ENCODE peak calls at places on chromosomes 5 and 9, in seven cellular contexts. S is non-pigmented ciliary epithelial cell, I is GM03348, B is Calu3, R is GM13976, Z is kidney, O is Caki2. J is an unnamed sample.

GRCh38 chr5:82834151-82834550 is 243.0 kb downstream of the TMEM167A start:
- DNase-seq in S (no peak), O (no peak), Z (no peak), B (no peak), I (no peak), R (no peak), J (no peak)

GRCh38 chr5:139183502-139183901 is 14.7 kb downstream of the SIL1 start:
- DNase-seq in R (no peak), Z (no peak), S (no peak), B (no peak), O (no peak), I (no peak), J (no peak)

GRCh38 chr5:80346055-80346454 is 26.3 kb downstream of the SPZ1 start:
- DNase-seq in Z (no peak), O (peak), S (no peak), B (peak), I (no peak), R (peak), J (peak)

GRCh38 chr9:131840220-131840619 is 100.3 kb upstream of the RAPGEF1 start:
- DNase-seq in Z (no peak), R (no peak), S (no peak), B (no peak), I (no peak), O (no peak), J (no peak)

GRCh38 chr9:116516456-116516855 is 170.6 kb upstream of the TRIM32 start:
- DNase-seq in O (no peak), S (no peak), B (no peak), R (no peak), Z (no peak), I (no peak), J (no peak)

GRCh38 chr5:457195-457961 is 14.4 kb downstream of the EXOC3 start:
- DNase-seq in O (no peak), S (no peak), I (no peak), B (no peak), Z (peak), R (no peak), J (no peak)

GRCh38 chr9:34737677-34738260 is 27.8 kb upstream of the CCL21 start:
- DNase-seq in O (no peak), Z (no peak), B (no peak), R (no peak), I (no peak), S (no peak), J (no peak)

GRCh38 chr9:83066771-83067170 is 3.8 kb upstream of the RASEF start:
- DNase-seq in Z (no peak), O (peak), R (no peak), B (no peak), S (peak), I (peak), J (peak)

GRCh38 chr5:122908662-122909061 is 63.2 kb downstream of the SNX24 start:
- DNase-seq in O (no peak), Z (no peak), I (no peak), B (no peak), R (no peak), S (no peak), J (no peak)

GRCh38 chr5:1376921-1377320 is 32.0 kb upstream of the CLPTM1L start:
- DNase-seq in O (no peak), I (no peak), Z (peak), B (no peak), S (no peak), R (no peak), J (no peak)

J was measured in M059J.